ENCODE peak calls at places on chromosomes 12 and 14, in five cellular contexts. F is A549, J is body of pancreas, Y is tibial artery, K is fibroblast of lung. O is an unnamed sample.

GRCh38 chr14:92677087-92677668 is 71.2 kb downstream of the LGMN start:
- DNase-seq in K (no peak), Y (no peak), J (no peak), F (no peak), O (no peak)

GRCh38 chr12:24534632-24535031 is 414.3 kb downstream of the BCAT1 start:
- DNase-seq in J (no peak), Y (no peak), F (no peak), K (no peak), O (no peak)

GRCh38 chr12:70007687-70008086 is 182.7 kb downstream of the MYRFL start:
- DNase-seq in Y (no peak), K (peak), J (no peak), F (no peak), O (peak)

GRCh38 chr12:84507914-84508313 is 404.7 kb downstream of the SLC6A15 start:
- DNase-seq in K (no peak), Y (no peak), F (no peak), J (peak), O (no peak)

GRCh38 chr12:129839679-129840078 is 64.1 kb downstream of the TMEM132D start:
- DNase-seq in K (peak), F (no peak), Y (no peak), J (no peak), O (no peak)

GRCh38 chr14:30728471-30728870 is 106.4 kb downstream of the SCFD1 start:
- DNase-seq in J (no peak), K (no peak), F (no peak), Y (no peak), O (no peak)

GRCh38 chr14:97198813-97199212 is 401.6 kb downstream of the VRK1 start:
- DNase-seq in J (no peak), F (no peak), Y (no peak), K (no peak), O (no peak)

GRCh38 chr14:105267820-105268548 is 19.7 kb downstream of the BTBD6 start:
- DNase-seq in Y (no peak), J (no peak), K (peak), F (peak), O (no peak)

GRCh38 chr12:98423963-98424362 is 91.4 kb upstream of the TMPO start:
- DNase-seq in J (no peak), F (no peak), K (no peak), Y (no peak), O (no peak)

GRCh38 chr12:106682594-106683234 is 91.8 kb upstream of the RIC8B start:
- DNase-seq in Y (no peak), K (peak), J (no peak), F (peak), O (no peak)

GRCh38 chr12:40942326-40942725 is 245.8 kb upstream of the PDZRN4 start:
- DNase-seq in J (no peak), K (peak), Y (no peak), F (peak), O (no peak)

GRCh38 chr14:104157303-104157928 is 19.0 kb downstream of the KIF26A start:
- DNase-seq in Y (no peak), F (no peak), J (no peak), K (no peak), O (no peak)

GRCh38 chr14:92729632-92730358 is 18.6 kb downstream of the LGMN start:
- DNase-seq in F (no peak), Y (no peak), J (no peak), K (peak), O (no peak)

GRCh38 chr14:100662850-100663527 is 63.7 kb upstream of the DLK1 start:
- DNase-seq in Y (peak), J (peak), K (peak), F (peak), O (no peak)

GRCh38 chr12:91983935-91984334 is 161.7 kb downstream of the BTG1 start:
- DNase-seq in Y (no peak), K (no peak), F (no peak), J (no peak), O (no peak)

GRCh38 chr12:92452763-92453162 is 250.0 kb upstream of the PLEKHG7 start:
- DNase-seq in F (no peak), J (no peak), Y (no peak), K (no peak), O (no peak)

GRCh38 chr12:110233212-110233903 is 47.7 kb upstream of the ATP2A2 start:
- DNase-seq in Y (no peak), K (no peak), J (no peak), F (peak), O (no peak)

GRCh38 chr12:11202811-11203210 is 16.1 kb upstream of the TAS2R42 start:
- DNase-seq in Y (no peak), F (no peak), J (no peak), K (no peak), O (no peak)

GRCh38 chr14:105343194-105343593 is 28.6 kb downstream of the PACS2 start:
- DNase-seq in J (no peak), F (no peak), K (no peak), Y (no peak), O (no peak)

GRCh38 chr12:110079477-110080400 is 31.4 kb upstream of the C12orf76 start:
- DNase-seq in J (peak), Y (peak), K (peak), F (peak), O (no peak)

DNA sequence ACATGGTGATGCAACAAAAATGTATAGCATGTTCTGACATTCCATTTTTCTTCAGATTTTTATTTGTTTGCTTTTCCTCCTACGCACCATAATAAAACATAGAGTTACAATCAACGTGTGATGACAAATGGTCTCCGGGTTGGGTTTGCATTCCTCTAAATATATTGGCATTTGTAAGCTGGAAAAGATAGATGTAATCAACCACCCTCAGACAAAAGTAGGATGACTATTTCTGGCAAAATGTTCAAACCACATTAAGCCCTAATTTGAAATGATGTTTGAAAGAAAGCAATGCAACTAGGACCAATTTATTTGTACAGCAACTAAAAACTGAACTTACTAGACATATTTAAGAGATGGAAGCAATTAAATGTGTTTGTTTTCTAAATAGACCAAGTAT is 58.4 kb downstream of the SLC25A21 start:
- DNase-seq in K (peak), F (peak), J (no peak), Y (no peak), O (peak)
- H3K27ac ChIP-seq in K (no peak), F (no peak), J (no peak), Y (no peak), O (peak)

GRCh38 chr12:26123482-26123980 is 1.3 kb downstream of the BHLHE41 start:
- DNase-seq in J (no peak), K (peak), Y (no peak), F (no peak), O (no peak)
- H3K27ac ChIP-seq in J (peak), K (peak), Y (peak), F (no peak), O (no peak)

DNA sequence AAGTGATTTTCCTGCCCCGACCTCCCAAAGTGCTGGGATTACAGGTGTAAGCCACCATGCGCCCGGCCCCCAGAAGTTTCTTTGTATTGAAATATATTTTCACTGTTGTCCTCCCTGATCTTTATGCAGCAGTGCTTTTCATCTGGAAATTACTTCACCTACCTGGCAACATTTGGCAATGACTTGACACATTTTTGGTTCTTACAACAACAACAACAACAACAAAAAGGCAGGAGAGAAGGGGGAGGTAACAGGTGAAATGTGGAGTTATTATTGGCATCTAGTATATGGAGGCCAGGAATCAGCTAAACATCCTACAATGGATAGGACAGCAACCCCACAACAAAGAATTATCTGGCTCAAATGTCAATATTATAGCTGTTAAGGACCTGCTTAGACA is 13.9 kb downstream of the FANCM start:
- DNase-seq in J (no peak), K (no peak), F (no peak), Y (no peak), O (no peak)
- H3K27ac ChIP-seq in J (no peak), K (no peak), F (no peak), Y (no peak), O (no peak)

GRCh38 chr12:55935742-55936151 is 4.8 kb downstream of the DGKA start:
- DNase-seq in Y (no peak), J (no peak), K (no peak), F (no peak), O (no peak)

GRCh38 chr12:55934773-55935172 is 3.8 kb downstream of the DGKA start:
- DNase-seq in F (no peak), J (no peak), K (no peak), Y (no peak), O (no peak)

GRCh38 chr12:55940065-55940732 is 9.2 kb downstream of the DGKA start:
- DNase-seq in J (peak), F (peak), Y (peak), K (peak), O (no peak)

GRCh38 chr12:55938826-55939501 is 8.0 kb downstream of the DGKA start:
- DNase-seq in Y (no peak), F (no peak), J (no peak), K (no peak), O (no peak)

DNA sequence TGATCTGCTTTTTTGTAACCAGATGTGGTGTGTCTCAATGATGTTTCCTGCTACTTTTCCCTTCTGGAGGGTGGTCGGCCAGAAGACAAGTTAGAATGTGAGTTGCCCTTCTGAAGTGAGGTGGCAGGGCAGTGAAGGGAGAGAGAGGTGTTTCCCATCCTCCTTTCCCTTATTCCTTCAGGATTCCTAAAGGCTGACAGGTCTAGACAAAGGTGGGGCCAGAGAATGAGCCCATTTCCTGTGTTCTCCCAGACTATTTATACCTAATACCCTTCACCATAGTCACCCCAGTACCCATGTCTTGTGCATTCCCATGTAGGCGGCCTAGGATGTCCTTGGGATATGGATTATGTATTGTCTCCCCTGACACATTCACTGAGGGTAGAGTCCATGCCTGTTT is 7.0 kb downstream of the DGKA start:
- DNase-seq in Y (no peak), J (no peak), K (peak), F (no peak), O (no peak)
- H3K27ac ChIP-seq in Y (no peak), J (no peak), K (no peak), F (no peak), O (peak)

GRCh38 chr14:61406670-61407069 is 85.3 kb downstream of the PRKCH start:
- DNase-seq in F (no peak), K (no peak), J (no peak), Y (no peak), O (no peak)
- H3K27ac ChIP-seq in F (no peak), K (no peak), J (no peak), Y (no peak), O (no peak)

GRCh38 chr14:60315591-60315990 is 66.6 kb downstream of the PPM1A start:
- DNase-seq in F (no peak), K (no peak), J (no peak), Y (no peak), O (no peak)
- H3K27ac ChIP-seq in F (no peak), K (no peak), J (no peak), Y (no peak), O (no peak)

DNA sequence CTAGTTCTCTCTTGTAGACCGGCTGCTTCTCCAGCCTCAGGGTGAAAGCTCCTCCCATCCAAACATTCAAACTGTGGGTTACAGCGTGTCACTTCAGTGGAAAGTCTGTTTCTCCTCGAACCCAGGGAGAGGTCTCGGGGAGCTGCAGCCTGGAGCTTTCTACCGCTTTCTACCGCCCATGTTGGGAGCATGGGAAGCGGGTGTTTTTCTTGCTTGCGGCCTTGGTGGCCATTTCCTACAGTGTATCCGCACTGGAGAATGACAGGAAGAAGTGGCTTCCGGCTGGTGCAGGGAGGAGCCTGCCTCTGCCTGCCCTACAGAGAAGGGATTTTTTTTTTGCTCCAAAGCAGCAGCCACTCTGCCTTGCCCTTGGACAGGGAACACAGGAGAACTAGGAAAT is 21.2 kb downstream of the ZFP36L1 start:
- DNase-seq in F (no peak), K (no peak), Y (peak), J (no peak), O (no peak)
- H3K27ac ChIP-seq in F (no peak), K (no peak), Y (no peak), J (no peak), O (no peak)